ENCODE peak calls at places on chromosomes 2 and 18, in six cellular contexts. W, T, Q, C, D and E are unnamed samples.

GRCh38 chr18:59779979-59780378 is 82.8 kb upstream of the CCBE1 start:
- DNase-seq in D (no peak), C (no peak), T (no peak), Q (no peak), W (no peak), E (no peak)

GRCh38 chr2:156933580-156934225 is 323.8 kb upstream of the GALNT5 start:
- DNase-seq in W (no peak), C (no peak), Q (no peak), T (no peak), D (no peak), E (no peak)

GRCh38 chr18:49021433-49022129 is 70.8 kb upstream of the SMAD7 start:
- DNase-seq in T (no peak), Q (no peak), D (peak), C (peak), W (peak), E (peak)

GRCh38 chr2:19205983-19206533 is 152.4 kb downstream of the OSR1 start:
- DNase-seq in D (no peak), Q (no peak), T (no peak), W (no peak), C (no peak), E (no peak)

GRCh38 chr18:50886914-50887313 is 8.0 kb downstream of the ME2 start:
- DNase-seq in C (no peak), Q (no peak), T (no peak), D (no peak), W (no peak), E (no peak)

GRCh38 chr2:172969171-172969570 is 106.5 kb upstream of the MAP3K20 start:
- DNase-seq in C (no peak), D (no peak), Q (no peak), T (no peak), W (no peak), E (no peak)

GRCh38 chr2:102181919-102182635 is 4.7 kb upstream of the IL1RL2 start:
- DNase-seq in C (no peak), D (no peak), Q (no peak), W (no peak), T (no peak), E (no peak)

GRCh38 chr2:228268756-228269155 is 87.3 kb upstream of the SPHKAP start:
- DNase-seq in Q (no peak), T (no peak), W (no peak), C (no peak), D (no peak), E (no peak)

GRCh38 chr2:162821176-162821575 is 17.4 kb downstream of the KCNH7 start:
- DNase-seq in C (no peak), Q (no peak), D (no peak), W (no peak), T (no peak), E (no peak)

GRCh38 chr2:6069354-6069753 is 377.2 kb downstream of the SOX11 start:
- DNase-seq in C (peak), D (no peak), W (no peak), T (no peak), Q (no peak), E (no peak)

GRCh38 chr2:75500633-75501032 is 60.1 kb downstream of the EVA1A start:
- DNase-seq in D (no peak), Q (no peak), W (no peak), C (no peak), T (no peak), E (no peak)

GRCh38 chr2:158049129-158049855 is 52.4 kb upstream of the UPP2 start:
- DNase-seq in D (no peak), Q (no peak), T (no peak), C (no peak), W (no peak), E (no peak)

GRCh38 chr2:235669269-235669831 is 175.5 kb downstream of the AGAP1 start:
- DNase-seq in D (peak), C (peak), W (peak), T (no peak), Q (peak), E (peak)

GRCh38 chr2:235666240-235666781 is 172.5 kb downstream of the AGAP1 start:
- DNase-seq in C (peak), T (peak), Q (no peak), D (peak), W (no peak), E (no peak)

GRCh38 chr2:235663877-235664276 is 170.0 kb downstream of the AGAP1 start:
- DNase-seq in Q (no peak), T (no peak), C (no peak), W (no peak), D (no peak), E (no peak)

GRCh38 chr2:235668782-235669181 is 174.9 kb downstream of the AGAP1 start:
- DNase-seq in T (no peak), C (no peak), W (no peak), D (no peak), Q (no peak), E (no peak)

DNA sequence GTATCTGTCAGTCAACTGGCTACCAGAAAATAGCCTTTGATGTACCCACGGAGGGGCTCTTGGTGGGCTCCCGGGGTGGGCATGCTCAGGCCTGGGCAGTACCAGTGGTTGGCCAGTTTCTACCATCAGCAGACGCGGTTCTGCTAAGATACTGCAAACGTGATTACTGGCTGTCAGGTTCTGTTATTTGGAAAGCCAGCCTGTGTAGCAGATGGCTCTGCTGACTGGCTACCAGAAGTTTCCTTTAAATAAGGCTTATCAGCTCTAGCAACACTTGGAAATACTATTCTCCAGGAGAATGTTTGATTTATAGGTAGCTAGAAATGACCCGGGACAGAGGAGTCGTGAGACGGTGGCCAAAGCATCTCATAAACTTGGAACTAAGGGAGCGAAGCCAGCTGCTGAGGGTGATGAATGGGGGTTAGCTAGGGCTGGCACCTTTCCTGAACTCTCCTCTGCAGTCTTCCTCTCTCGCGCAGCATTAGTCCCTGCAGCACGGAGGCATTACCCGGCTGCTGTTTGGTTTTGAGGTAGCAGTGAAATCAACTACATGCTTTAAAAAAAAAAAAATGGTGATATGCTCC is 171.9 kb downstream of the AGAP1 start:
- DNase-seq in Q (no peak), T (no peak), D (peak), W (no peak), C (peak), E (no peak)
- H3K4me3 ChIP-seq in Q (peak), T (peak), D (peak), W (no peak), C (peak), E (no peak)

DNA sequence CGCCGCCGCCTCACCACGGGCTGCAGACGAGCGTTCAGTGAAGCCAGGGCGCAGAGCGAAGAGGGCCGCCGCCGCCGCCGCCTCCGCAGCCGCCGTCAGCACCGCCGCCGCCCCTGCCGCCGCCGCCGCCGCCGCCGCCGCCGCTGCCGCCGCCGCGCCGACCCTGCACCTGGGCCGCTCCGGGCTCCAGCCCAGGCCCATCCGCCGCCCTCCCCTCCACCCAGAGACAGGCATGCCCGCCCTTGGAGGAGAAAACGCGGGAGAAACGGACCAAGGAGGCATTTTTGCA is 3.0 kb downstream of the POU3F3 start:
- DNase-seq in W (no peak), C (no peak), T (no peak), D (no peak), Q (no peak), E (no peak)
- H3K4me3 ChIP-seq in W (no peak), C (peak), T (no peak), D (no peak), Q (peak), E (peak)

GRCh38 chr2:197893403-197894177 is 89.2 kb downstream of the PLCL1 start:
- DNase-seq in T (no peak), W (no peak), Q (no peak), D (no peak), C (no peak), E (no peak)
- H3K4me3 ChIP-seq in T (no peak), W (no peak), Q (no peak), D (peak), C (no peak), E (peak)

GRCh38 chr2:177588671-177589070 is 196.1 kb downstream of the AGPS start:
- DNase-seq in C (no peak), T (no peak), Q (no peak), D (no peak), W (no peak), E (no peak)

GRCh38 chr2:177589191-177589590 is 196.6 kb downstream of the AGPS start:
- DNase-seq in T (no peak), D (no peak), Q (no peak), W (no peak), C (no peak), E (no peak)

GRCh38 chr2:177584293-177584692 is 191.7 kb downstream of the AGPS start:
- DNase-seq in Q (no peak), D (no peak), T (no peak), W (no peak), C (no peak), E (no peak)

GRCh38 chr2:177585234-177585863 is 192.8 kb downstream of the AGPS start:
- DNase-seq in T (no peak), D (no peak), C (no peak), W (peak), Q (no peak), E (no peak)

DNA sequence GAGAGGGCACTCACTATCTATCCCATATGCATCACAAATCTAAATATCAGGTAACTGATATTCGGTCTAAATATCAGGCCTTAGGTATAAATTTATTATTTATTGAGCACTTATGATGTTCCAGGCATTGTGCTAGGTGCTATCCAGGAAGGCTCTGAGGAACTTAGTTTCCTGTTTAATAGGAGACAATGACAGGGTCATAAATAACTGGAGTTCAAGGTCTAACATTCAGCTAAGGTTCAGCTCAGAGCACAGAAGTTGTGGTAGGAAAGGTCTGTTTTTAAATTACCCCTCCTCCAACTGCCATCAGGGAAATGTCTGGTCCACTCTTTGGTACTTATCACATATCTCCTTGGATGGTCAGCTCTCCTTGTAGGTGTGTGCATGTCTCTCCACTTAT is 193.6 kb downstream of the AGPS start:
- DNase-seq in D (no peak), T (no peak), Q (no peak), C (no peak), W (no peak), E (no peak)
- H3K4me3 ChIP-seq in D (no peak), T (no peak), Q (no peak), C (no peak), W (no peak), E (no peak)

GRCh38 chr2:9574314-9574713 is 18.7 kb upstream of the ADAM17 start:
- DNase-seq in W (no peak), D (no peak), Q (no peak), T (no peak), C (no peak), E (no peak)
- H3K4me3 ChIP-seq in W (no peak), D (peak), Q (no peak), T (no peak), C (no peak), E (no peak)

GRCh38 chr18:39297225-39297624 is 1731.6 kb upstream of the CELF4 start:
- DNase-seq in C (no peak), Q (no peak), W (no peak), T (no peak), D (no peak), E (no peak)
- H3K4me3 ChIP-seq in C (no peak), Q (no peak), W (no peak), T (no peak), D (no peak), E (no peak)

DNA sequence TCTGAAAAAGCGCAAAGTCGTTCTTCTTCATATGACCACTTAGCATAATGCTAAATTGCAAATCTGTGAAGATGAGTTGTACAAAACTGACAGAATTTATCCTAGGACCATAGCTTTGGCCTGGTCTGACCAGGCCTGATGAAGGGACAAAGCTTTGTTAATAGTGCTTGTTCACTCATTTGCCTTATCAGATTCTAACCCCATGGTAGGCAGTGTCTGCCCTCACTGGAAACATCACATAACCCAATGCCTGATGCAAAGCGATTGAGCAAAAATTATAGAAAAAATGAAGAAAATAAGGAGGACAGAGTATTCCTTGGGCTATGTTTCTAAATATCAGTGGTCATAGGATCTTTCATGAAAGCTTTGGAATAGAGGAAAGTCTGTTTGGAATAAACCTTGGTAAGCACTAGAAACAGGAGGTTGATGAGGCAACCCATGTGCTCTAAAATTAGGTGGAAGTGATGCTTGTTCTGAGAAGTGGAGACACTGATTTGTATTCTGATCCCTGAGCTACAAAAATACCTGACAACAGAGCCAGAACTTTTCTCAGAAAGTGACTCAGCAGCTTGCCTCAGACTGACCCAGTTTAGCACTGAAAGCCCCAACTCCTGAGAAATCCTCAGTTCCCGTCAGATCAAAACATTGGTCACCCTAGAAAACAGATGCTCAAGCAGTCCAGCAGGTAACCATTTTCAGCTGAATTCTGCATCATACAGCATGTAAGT is 131.4 kb upstream of the MAPRE2 start:
- DNase-seq in W (no peak), Q (no peak), T (no peak), D (no peak), C (no peak), E (no peak)
- H3K4me3 ChIP-seq in W (no peak), Q (no peak), T (no peak), D (no peak), C (no peak), E (no peak)